ENCODE peak calls at places on chromosomes 5 and 9, in seven cellular contexts. L is A549, S is fibroblast of lung, O is RWPE1, K is body of pancreas, I is MM.1S, T is spleen. V is an unnamed sample.

GRCh38 chr5:960551-960950 is 48.1 kb upstream of the NKD2 start:
- DNase-seq in T (peak; percentile 58), S (no peak), I (no peak), K (no peak), L (no peak), O (no peak), V (no peak)

GRCh38 chr9:128218518-128219389 is 15.6 kb downstream of the DNM1 start:
- DNase-seq in S (peak; percentile 56), T (peak; percentile 96), I (peak; percentile 96), K (peak; percentile 99), L (peak; percentile 96), O (peak; percentile 100), V (peak; percentile 13)

GRCh38 chr9:133842174-133842573 is 104.0 kb upstream of the SARDH start:
- DNase-seq in K (no peak), O (no peak), T (no peak), I (no peak), S (no peak), L (no peak), V (no peak)

GRCh38 chr5:133421394-133421793 is 190.9 kb downstream of the FSTL4 start:
- DNase-seq in S (no peak), L (peak; percentile 23), O (no peak), I (no peak), K (no peak), T (no peak), V (no peak)

GRCh38 chr5:79560774-79561524 is 47.0 kb upstream of the HOMER1 start:
- DNase-seq in O (peak; percentile 31), L (no peak), S (peak; percentile 35), T (no peak), I (peak; percentile 79), K (no peak), V (no peak)

GRCh38 chr5:109911731-109912130 is 222.0 kb downstream of the MAN2A1 start:
- DNase-seq in K (no peak), I (no peak), S (peak; percentile 54), L (no peak), T (no peak), O (no peak), V (no peak)

GRCh38 chr5:140223567-140223966 is 48.6 kb downstream of the CYSTM1 start:
- DNase-seq in I (no peak), O (no peak), L (no peak), K (no peak), T (no peak), S (no peak), V (no peak)

GRCh38 chr5:124604419-124604818 is 142.0 kb downstream of the ZNF608 start:
- DNase-seq in O (no peak), T (no peak), I (no peak), K (no peak), S (no peak), L (no peak), V (no peak)

GRCh38 chr5:107705390-107706014 is 34.8 kb upstream of the EFNA5 start:
- DNase-seq in K (no peak), L (no peak), O (peak; percentile 74), S (peak; percentile 33), T (no peak), I (no peak), V (no peak)

GRCh38 chr5:154590093-154590724 is 112.2 kb upstream of the HAND1 start:
- DNase-seq in T (no peak), S (no peak), L (no peak), I (no peak), O (no peak), K (no peak), V (no peak)
- H3K27ac ChIP-seq in T (no peak overlapping the region), S (no peak overlapping the region), L (no peak overlapping the region), I (no peak overlapping the region), O (no peak overlapping the region), K (no peak overlapping the region), V (no peak overlapping the region)

GRCh38 chr5:14339467-14339866 is 196.3 kb downstream of the TRIO start:
- DNase-seq in I (no peak), K (peak; percentile 77), S (no peak), T (no peak), O (no peak), L (no peak), V (no peak)

GRCh38 chr5:14332746-14333145 is 189.6 kb downstream of the TRIO start:
- DNase-seq in O (no peak), T (no peak), K (no peak), L (no peak), S (no peak), I (no peak), V (peak; percentile 17)

GRCh38 chr5:14341571-14342225 is 198.6 kb downstream of the TRIO start:
- DNase-seq in S (no peak), O (no peak), K (no peak), I (no peak), L (no peak), T (no peak), V (no peak)

GRCh38 chr5:14342306-14342705 is 199.2 kb downstream of the TRIO start:
- DNase-seq in L (no peak), O (no peak), K (no peak), S (peak; percentile 31), I (no peak), T (no peak), V (no peak)

GRCh38 chr5:14337603-14338002 is 194.5 kb downstream of the TRIO start:
- DNase-seq in I (no peak), S (no peak), T (no peak), K (no peak), O (no peak), L (no peak), V (no peak)
- H3K27ac ChIP-seq in I (no peak overlapping the region), S (no peak overlapping the region), T (no peak overlapping the region), K (no peak overlapping the region), O (no peak overlapping the region), L (no peak overlapping the region), V (no peak overlapping the region)

DNA sequence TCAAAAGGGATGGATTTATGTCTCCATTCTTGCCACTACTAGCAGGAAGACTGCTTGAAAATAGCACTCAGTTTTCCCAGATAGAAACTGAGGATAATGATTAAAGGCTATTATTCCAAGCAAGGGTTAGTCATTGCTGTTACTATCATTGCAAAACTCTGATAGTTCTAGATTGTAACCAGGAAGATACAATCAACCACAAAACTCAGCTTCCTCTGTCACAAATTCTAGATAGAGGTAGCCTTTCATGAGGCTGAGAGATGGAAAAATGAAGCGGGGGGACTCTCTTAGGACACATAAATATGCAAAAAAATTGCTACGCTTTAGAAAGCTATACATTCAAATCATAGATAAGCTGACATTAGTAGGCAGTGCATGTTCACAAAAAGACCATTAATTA is 3.1 kb downstream of the ANXA1 start:
- DNase-seq in I (no peak), L (no peak), S (no peak), K (no peak), T (no peak), O (no peak), V (no peak)
- H3K27ac ChIP-seq in I (no peak overlapping the region), L (peak overlapping the region; percentile 83), S (peak overlapping the region; percentile 6), K (no peak overlapping the region), T (peak overlapping the region; percentile 75), O (peak overlapping the region; percentile 62), V (no peak overlapping the region)

GRCh38 chr5:126830061-126830460 is 53.1 kb downstream of the LMNB1 start:
- DNase-seq in S (no peak), T (no peak), K (no peak), L (no peak), I (no peak), O (no peak), V (no peak)

GRCh38 chr5:126826619-126827215 is 49.8 kb downstream of the LMNB1 start:
- DNase-seq in K (no peak), I (no peak), O (no peak), S (no peak), T (no peak), L (no peak), V (no peak)

GRCh38 chr5:126831175-126831574 is 54.2 kb downstream of the LMNB1 start:
- DNase-seq in T (no peak), S (no peak), I (peak; percentile 19), L (no peak), K (no peak), O (no peak), V (no peak)

DNA sequence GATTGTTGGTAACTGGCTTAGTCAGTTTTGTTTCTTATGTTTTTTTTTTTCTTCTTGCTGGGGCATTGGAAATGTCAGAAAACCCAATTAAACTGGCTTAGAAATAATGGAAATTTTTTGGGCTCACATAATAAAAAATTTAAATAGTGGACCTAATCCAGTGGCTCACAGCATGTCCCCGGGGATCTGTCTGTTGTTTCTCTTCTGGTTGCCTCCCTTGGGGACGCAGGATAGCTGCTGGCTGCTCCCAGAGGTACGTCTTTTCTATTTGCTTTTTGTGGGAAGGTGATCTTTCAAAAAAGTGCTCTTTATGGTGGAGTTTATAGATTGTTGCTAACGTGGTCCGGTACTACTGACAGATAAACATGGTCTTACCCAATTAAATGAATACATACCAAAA is 52.2 kb downstream of the LMNB1 start:
- DNase-seq in K (no peak), I (no peak), S (no peak), L (no peak), T (no peak), O (no peak), V (no peak)
- H3K27ac ChIP-seq in K (no peak overlapping the region), I (no peak overlapping the region), S (no peak overlapping the region), L (no peak overlapping the region), T (no peak overlapping the region), O (no peak overlapping the region), V (no peak overlapping the region)

GRCh38 chr5:177329883-177330282 is 18.2 kb upstream of the MXD3 start:
- DNase-seq in O (no peak), L (no peak), S (no peak), T (peak; percentile 42), I (no peak), K (peak; percentile 65), V (no peak)

GRCh38 chr5:177325868-177326381 is 14.2 kb upstream of the MXD3 start:
- DNase-seq in K (no peak), L (no peak), S (no peak), T (no peak), O (no peak), I (no peak), V (no peak)

GRCh38 chr5:177330991-177331837 is 19.5 kb upstream of the MXD3 start:
- DNase-seq in T (peak; percentile 79), O (no peak), K (no peak), I (no peak), L (no peak), S (no peak), V (no peak)

GRCh38 chr5:177327539-177328522 is 16.1 kb upstream of the MXD3 start:
- DNase-seq in T (no peak), O (peak; percentile 29), I (no peak), S (peak; percentile 51), L (no peak), K (peak; percentile 66), V (no peak)

DNA sequence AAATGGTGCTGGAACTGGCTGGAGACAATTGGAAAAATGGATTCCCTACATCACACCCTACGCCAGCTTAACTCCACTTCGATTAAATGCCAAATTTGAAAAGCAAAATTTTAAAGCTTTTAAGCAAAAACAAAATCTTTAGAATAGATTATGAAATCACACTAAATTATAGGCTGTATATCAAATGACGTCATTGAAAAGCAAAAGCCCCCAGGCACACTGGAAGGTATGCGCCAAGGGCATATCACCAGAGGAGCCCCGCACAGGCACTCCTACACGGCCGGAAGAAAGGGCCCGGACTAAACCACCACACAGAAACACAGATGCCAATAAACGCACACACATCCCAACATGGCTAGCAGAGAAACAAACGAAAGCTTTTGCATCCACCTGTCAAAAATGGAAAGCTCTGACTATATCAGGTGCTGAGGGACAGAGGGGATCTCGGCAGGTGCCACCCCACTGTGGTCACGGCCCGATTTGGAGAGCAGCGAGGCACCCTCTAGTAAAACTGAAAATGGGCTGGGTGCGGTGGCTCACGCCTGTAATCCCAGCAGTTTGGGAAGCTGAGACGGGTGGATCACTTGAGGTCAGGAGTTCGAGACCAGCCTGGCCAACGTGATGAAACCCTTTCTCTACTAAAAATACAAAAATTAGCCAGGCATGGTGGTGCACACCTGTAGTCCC is 17.0 kb upstream of the MXD3 start:
- DNase-seq in T (no peak), S (no peak), K (no peak), L (no peak), I (no peak), O (no peak), V (no peak)
- H3K27ac ChIP-seq in T (no peak overlapping the region), S (no peak overlapping the region), K (peak overlapping the region; percentile 50), L (peak overlapping the region; percentile 81), I (no peak overlapping the region), O (peak overlapping the region; percentile 44), V (no peak overlapping the region)

V was measured in substantia nigra.